ENCODE peak calls at places on chromosome 4, in five cellular contexts. H is heart left ventricle, I is mucosa of descending colon, X is H9, T is foreskin keratinocyte. U is an unnamed sample. For H3K4me1, the result is how much of the 10 kb centered on the place peaks cover.

GRCh38 chr4:83011779-83012630 is 1.4 kb upstream of the LIN54 start:
- DNase-seq in H (peak), T (peak), X (peak), I (peak), U (peak)

GRCh38 chr4:96585304-96585703 is 745.4 kb downstream of the PDHA2 start:
- DNase-seq in H (no peak), T (no peak), X (no peak), I (no peak), U (no peak)

GRCh38 chr4:77625485-77625884 is 19.9 kb downstream of the CXCL13 start:
- DNase-seq in T (no peak), X (no peak), I (no peak), H (no peak), U (no peak)

GRCh38 chr4:38131371-38132139 is 171.4 kb downstream of the PTTG2 start:
- DNase-seq in X (peak), T (no peak), H (no peak), I (no peak), U (no peak)

GRCh38 chr4:141587897-141588296 is 48.5 kb upstream of the IL15 start:
- DNase-seq in H (no peak), X (no peak), I (no peak), T (peak), U (no peak)

GRCh38 chr4:20687894-20688293 is 12.4 kb upstream of the PACRGL start:
- DNase-seq in T (peak), I (no peak), X (no peak), H (no peak), U (no peak)

GRCh38 chr4:187995322-187996207 is at the start of gene ZFP42:
- DNase-seq in T (peak), I (no peak), X (peak), H (no peak), U (no peak)

GRCh38 chr4:113288257-113288656 is 238.8 kb downstream of the ANK2 start:
- DNase-seq in H (no peak), T (no peak), X (no peak), I (no peak), U (no peak)

GRCh38 chr4:15354790-15355418 is 72.9 kb upstream of the C1QTNF7 start:
- DNase-seq in I (no peak), H (no peak), X (no peak), T (no peak), U (no peak)

GRCh38 chr4:99652596-99653436 is 4.8 kb downstream of the C4orf54 start:
- DNase-seq in X (no peak), I (no peak), H (no peak), T (no peak), U (no peak)

GRCh38 chr4:56755901-56756300 is 65.6 kb downstream of the SPINK2 start:
- DNase-seq in H (no peak), I (no peak), T (peak), X (no peak), U (no peak)

GRCh38 chr4:84238247-84239090 is 260.6 kb downstream of the NKX6-1 start:
- DNase-seq in H (no peak), T (peak), I (no peak), X (no peak), U (no peak)

GRCh38 chr4:26583538-26583864 is 383 bp upstream of the TBC1D19 start:
- DNase-seq in I (no peak), H (no peak), X (no peak), T (peak), U (no peak)

GRCh38 chr4:129583868-129584267 is 487.9 kb downstream of the C4orf33 start:
- DNase-seq in X (no peak), T (no peak), I (no peak), H (peak), U (peak)

GRCh38 chr4:44425614-44426208 is 22.9 kb downstream of the KCTD8 start:
- DNase-seq in I (no peak), T (peak), X (peak), H (no peak), U (peak)

GRCh38 chr4:25908491-25908901 is 5.5 kb upstream of the SMIM20 start:
- DNase-seq in H (peak), X (no peak), I (no peak), T (peak), U (no peak)

GRCh38 chr4:23278845-23279244 is 586.1 kb downstream of the GBA3 start:
- DNase-seq in X (no peak), T (no peak), H (no peak), I (no peak), U (no peak)

GRCh38 chr4:56821394-56822263 is at the start of gene SPINK2:
- DNase-seq in I (peak), T (no peak), X (peak), H (no peak), U (peak)

GRCh38 chr4:54937501-54937900 is 187.9 kb downstream of the KDR start:
- DNase-seq in X (no peak), I (no peak), T (no peak), H (no peak), U (no peak)

GRCh38 chr4:170030121-170030520 is 3.9 kb upstream of the MFAP3L start:
- DNase-seq in T (no peak), I (no peak), X (no peak), H (no peak), U (no peak)

GRCh38 chr4:153204247-153205027 is at the start of gene TRIM2:
- DNase-seq in X (peak), H (peak), T (no peak), I (peak), U (no peak)

GRCh38 chr4:957231-957580 is 16.2 kb downstream of the DGKQ start:
- DNase-seq in T (no peak), H (peak), I (no peak), X (no peak), U (no peak)

GRCh38 chr4:146243141-146243882 is 29.0 kb downstream of the REELD1 start:
- DNase-seq in T (peak), H (no peak), I (no peak), X (peak), U (no peak)

GRCh38 chr4:71004281-71004851 is 10.9 kb downstream of the DCK start:
- DNase-seq in I (peak), X (peak), H (no peak), T (no peak), U (peak)

GRCh38 chr4:48896845-48897244 is 9.7 kb downstream of the OCIAD2 start:
- DNase-seq in I (no peak), T (no peak), X (no peak), H (no peak), U (no peak)

GRCh38 chr4:128803783-128804182 is 5.7 kb upstream of the JADE1 start:
- DNase-seq in T (no peak), H (no peak), I (no peak), X (no peak), U (no peak)

GRCh38 chr4:167021545-167022155 is 212.6 kb downstream of the SPOCK3 start:
- DNase-seq in X (peak), I (no peak), T (peak), H (peak), U (peak)

GRCh38 chr4:75030649-75031235 is 97.8 kb downstream of the PARM1 start:
- DNase-seq in X (no peak), I (peak), T (no peak), H (no peak), U (no peak)

DNA sequence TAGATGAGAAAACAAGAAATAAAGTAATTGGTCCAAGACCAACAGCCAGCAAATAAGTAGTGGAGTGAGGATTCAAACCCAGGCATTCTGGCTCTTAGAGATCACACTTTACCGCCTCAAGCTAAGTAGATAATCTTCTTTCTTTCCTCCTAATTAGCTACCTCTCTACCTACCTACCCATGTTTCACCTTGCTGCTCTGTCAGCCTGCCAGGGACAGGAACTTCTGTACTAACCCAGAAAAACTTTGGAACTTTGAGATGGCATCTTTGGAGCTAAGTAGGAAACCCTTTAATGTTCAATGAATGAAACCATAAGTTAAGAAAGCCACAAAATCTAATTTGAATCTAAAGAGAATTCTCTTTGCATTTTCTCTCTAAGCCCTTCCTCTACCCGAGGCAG is 145.2 kb downstream of the CHRNA9 start:
- DNase-seq in X (no peak), H (no peak), T (no peak), I (no peak), U (no peak)
- H3K4me1 ChIP-seq in X (under half), H (under half), T (under half), I (under half), U (under half)

GRCh38 chr4:184450045-184450444 is 24.3 kb downstream of the IRF2 start:
- DNase-seq in I (no peak), X (no peak), T (no peak), H (no peak), U (no peak)

GRCh38 chr4:184448828-184449227 is 25.5 kb downstream of the IRF2 start:
- DNase-seq in H (peak), X (no peak), T (no peak), I (no peak), U (no peak)

GRCh38 chr4:184451726-184452125 is 22.6 kb downstream of the IRF2 start:
- DNase-seq in T (no peak), H (no peak), X (no peak), I (no peak), U (peak)

GRCh38 chr4:184453402-184454160 is 20.8 kb downstream of the IRF2 start:
- DNase-seq in X (no peak), T (peak), H (peak), I (no peak), U (no peak)

DNA sequence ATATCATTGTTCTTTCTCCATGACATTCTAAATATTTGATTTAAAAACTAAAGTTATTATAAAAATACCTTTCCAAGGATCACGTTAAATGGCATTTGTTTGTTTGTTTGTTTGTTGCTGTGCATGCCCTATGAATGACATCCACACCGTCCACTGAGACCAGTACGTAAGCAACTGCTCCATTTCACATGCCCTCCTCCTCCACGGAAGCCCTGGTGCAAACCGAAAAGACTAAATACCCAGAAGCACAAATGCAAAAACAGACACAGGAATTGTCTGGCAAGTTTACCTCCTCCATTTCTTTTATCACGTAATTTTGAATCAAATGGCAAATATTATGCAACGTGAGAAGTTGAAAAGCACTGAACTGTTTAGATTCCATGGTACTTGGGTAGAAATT is 23.6 kb downstream of the IRF2 start:
- DNase-seq in T (no peak), H (no peak), X (no peak), I (no peak), U (no peak)
- H3K4me1 ChIP-seq in T (under half), H (under half), X (under half), I (under half), U (under half)

DNA sequence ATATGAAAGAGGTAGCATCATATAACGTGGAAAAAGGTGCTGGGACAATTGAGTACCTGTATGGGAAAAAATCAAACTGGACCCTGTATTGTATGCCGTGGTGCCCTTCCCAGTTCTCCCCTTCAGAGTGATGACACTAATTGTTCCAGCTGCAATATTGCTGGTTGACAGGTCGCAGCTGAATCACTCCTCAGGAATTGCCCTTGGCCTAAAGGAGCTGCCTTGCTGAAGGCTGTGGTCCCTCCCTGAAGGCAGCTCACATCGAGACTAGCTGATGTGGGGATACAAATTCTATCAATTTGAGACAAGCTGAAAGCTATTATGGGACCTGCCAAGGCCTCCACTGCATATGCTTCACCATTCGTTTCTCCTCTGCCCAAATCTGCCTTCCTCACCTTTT is 39.3 kb upstream of the CXCL8 start:
- DNase-seq in H (no peak), X (no peak), I (no peak), T (no peak), U (no peak)
- H3K4me1 ChIP-seq in H (under half), X (under half), I (under half), T (under half), U (under half)

GRCh38 chr4:158903079-158903456 is 134.2 kb downstream of the FNIP2 start:
- DNase-seq in X (no peak), H (no peak), I (no peak), T (no peak), U (no peak)

GRCh38 chr4:158903472-158904043 is 134.7 kb downstream of the FNIP2 start:
- DNase-seq in T (no peak), X (no peak), H (no peak), I (no peak), U (no peak)

GRCh38 chr4:158904815-158905214 is 136.0 kb downstream of the FNIP2 start:
- DNase-seq in I (no peak), T (no peak), X (no peak), H (no peak), U (no peak)

DNA sequence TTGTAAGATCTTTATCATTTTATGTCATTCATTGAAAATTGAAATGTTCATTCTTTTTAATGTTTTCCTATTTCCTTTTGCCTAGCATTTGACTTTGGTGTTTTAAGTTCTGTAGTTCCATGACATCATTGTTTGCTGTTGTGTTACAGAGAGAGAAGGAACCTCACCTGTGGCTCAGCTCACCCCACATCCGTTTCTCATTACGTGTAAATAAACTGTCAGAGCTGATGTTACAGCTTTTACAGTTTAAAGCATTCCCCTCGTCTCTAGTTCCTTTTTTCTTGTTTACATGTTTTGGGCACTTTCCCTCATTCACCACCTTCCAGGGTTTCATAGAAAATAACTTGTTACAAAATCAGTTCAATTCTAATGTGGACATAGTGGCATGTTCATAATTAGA is 137.2 kb downstream of the FNIP2 start:
- DNase-seq in X (no peak), I (no peak), T (no peak), H (no peak), U (no peak)
- H3K4me1 ChIP-seq in X (under half), I (under half), T (under half), H (under half), U (under half)

U was measured in BE2C.